ENCODE peak calls at places on chromosome 19, in seven cellular contexts. J is vagina, I is GM12865, T is OCI-LY7, N is Caco-2, D is AG10803, W is fibroblast of mammary gland. G is an unnamed sample.
A peak's percentile ranks its signal among the peaks of the same experiment; 100 is the strongest.

GRCh38 chr19:7149956-7150705 is 80.6 kb downstream of the ZNF557 start:
- DNase-seq in J (no peak), I (no peak), T (no peak), N (no peak), D (no peak), W (no peak), G (no peak)

GRCh38 chr19:35935911-35936737 is at the start of gene LRFN3:
- DNase-seq in J (no peak), I (peak; percentile 73), T (peak; percentile 68), N (peak; percentile 76), D (peak; percentile 61), W (peak; percentile 59), G (peak; percentile 33)

GRCh38 chr19:28039677-28040381 is 1173.1 kb downstream of the UQCRFS1 start:
- DNase-seq in J (peak; percentile 58), I (peak; percentile 5), T (no peak), N (no peak), D (no peak), W (no peak), G (peak; percentile 25)

GRCh38 chr19:14978377-14978776 is 1.3 kb downstream of the SLC1A6 start:
- DNase-seq in J (no peak), I (no peak), T (no peak), N (no peak), D (no peak), W (no peak), G (no peak)

GRCh38 chr19:6271721-6272410 is 7.9 kb downstream of the MLLT1 start:
- DNase-seq in J (no peak), I (no peak), T (no peak), N (no peak), D (peak; percentile 89), W (peak; percentile 67), G (no peak)

GRCh38 chr19:55935206-55935605 is 3.1 kb upstream of the NLRP13 start:
- DNase-seq in J (no peak), I (no peak), T (no peak), N (no peak), D (no peak), W (no peak), G (no peak)

GRCh38 chr19:30664358-30665058 is 292.3 kb downstream of the ZNF536 start:
- DNase-seq in J (no peak), I (no peak), T (peak; percentile 2), N (no peak), D (peak; percentile 42), W (peak; percentile 19), G (peak; percentile 96)

GRCh38 chr19:18097217-18097992 is at the start of gene MAST3:
- DNase-seq in J (no peak), I (peak; percentile 96), T (peak; percentile 96), N (peak; percentile 89), D (peak; percentile 68), W (peak; percentile 71), G (peak; percentile 30)

GRCh38 chr19:35899547-35900214 is 659 bp downstream of the NFKBID start:
- DNase-seq in J (no peak), I (peak; percentile 95), T (peak; percentile 94), N (peak; percentile 81), D (peak; percentile 79), W (peak; percentile 78), G (peak; percentile 51)

GRCh38 chr19:45098521-45099464 is 5.8 kb downstream of the PPP1R37 start:
- DNase-seq in J (no peak), I (no peak), T (no peak), N (no peak), D (peak; percentile 33), W (peak; percentile 48), G (no peak)

GRCh38 chr19:45099465-45100201 is 6.7 kb downstream of the PPP1R37 start:
- DNase-seq in J (no peak), I (no peak), T (no peak), N (no peak), D (no peak), W (no peak), G (no peak)

GRCh38 chr19:45096700-45097099 is 3.7 kb downstream of the PPP1R37 start:
- DNase-seq in J (no peak), I (no peak), T (no peak), N (no peak), D (no peak), W (no peak), G (no peak)

GRCh38 chr19:45097450-45097775 is 4.4 kb downstream of the PPP1R37 start:
- DNase-seq in J (no peak), I (no peak), T (no peak), N (no peak), D (no peak), W (no peak), G (no peak)

DNA sequence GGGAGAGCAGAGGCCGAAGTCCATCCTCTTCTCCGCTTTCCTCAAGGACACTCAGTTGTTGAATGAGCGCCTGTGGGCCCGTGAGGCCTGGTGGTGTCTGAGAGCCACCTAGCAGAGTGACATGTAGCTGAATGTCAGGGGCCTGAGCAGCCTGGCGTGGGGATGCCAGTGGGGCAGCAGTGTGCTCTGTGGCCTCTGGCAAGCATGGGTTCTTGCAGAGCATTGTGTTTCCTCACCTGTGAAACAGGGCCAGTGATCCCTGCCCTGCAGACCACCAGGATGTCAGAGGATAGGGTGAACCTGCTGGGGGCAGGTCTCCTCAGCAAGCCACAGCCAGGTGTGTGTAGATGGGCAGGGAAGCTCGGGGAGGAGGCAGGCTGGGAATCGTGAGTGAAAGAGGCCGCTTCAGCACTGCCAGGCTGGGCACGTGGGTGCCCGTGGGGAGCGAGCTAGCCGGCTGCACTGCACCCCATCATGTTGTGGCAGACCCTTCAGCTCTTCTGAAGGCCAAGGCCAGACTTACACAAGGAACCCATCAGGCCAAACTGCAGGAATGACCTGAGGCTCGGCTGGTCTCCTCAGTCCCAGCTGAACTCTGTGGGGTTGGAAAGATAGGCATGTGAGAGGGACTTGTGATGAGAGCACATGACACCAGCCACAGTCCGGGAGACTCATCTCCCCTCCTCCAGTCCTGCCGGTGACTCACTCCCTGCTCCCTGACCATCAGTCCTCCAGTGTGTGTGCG is 5.0 kb downstream of the PPP1R37 start:
- DNase-seq in J (no peak), I (no peak), T (no peak), N (peak; percentile 68), D (peak; percentile 92), W (peak; percentile 98), G (no peak)
- H3K4me3 ChIP-seq in J (peak overlapping the region; percentile 4), I (no peak overlapping the region), T (no peak overlapping the region), N (no peak overlapping the region), D (peak overlapping the region; percentile 22), W (no peak overlapping the region), G (peak overlapping the region; percentile 28)

DNA sequence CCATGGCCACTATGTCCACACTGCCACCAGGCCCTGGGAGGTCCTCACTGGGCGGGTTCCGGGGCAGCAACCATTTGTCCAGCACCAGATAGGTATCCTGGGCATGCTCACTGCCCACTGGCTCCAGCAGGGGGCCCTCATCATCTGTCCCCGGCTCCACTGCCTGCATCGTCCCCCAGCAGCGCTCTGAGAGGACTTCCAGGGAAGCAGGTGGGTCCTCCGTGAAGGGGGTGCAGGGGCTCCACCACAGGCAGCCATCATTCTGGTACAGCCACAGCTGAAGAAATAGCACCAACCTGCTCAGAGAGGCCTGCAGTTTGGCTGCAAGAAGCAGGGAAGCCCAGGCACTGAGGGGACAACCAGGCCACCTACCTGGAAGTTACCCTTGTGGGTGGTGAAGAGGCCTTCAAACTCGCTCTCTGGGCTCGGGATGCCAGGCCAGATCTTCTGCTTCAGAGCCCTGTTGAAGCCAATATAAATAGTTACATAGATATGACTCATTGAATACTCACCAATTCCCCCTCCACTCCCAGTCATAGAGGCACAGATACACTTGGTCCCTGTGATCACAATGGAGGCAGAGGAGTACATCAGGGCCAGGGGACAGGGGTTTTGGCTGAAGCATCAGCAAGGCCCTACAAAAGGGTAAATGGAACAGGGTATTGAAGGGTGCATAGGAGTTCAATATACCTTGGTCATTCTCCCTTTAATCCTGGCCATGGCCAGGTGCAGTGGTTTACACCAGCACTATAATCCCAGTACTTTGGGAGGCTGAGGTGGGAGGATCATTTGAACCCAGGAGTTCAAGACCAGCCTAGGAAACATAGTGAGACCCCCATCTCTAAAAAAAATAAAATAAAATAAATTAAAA is 4.1 kb downstream of the SWSAP1 start:
- DNase-seq in J (no peak), I (peak; percentile 56), T (peak; percentile 48), N (peak; percentile 50), D (peak; percentile 66), W (peak; percentile 90), G (peak; percentile 58)
- TF ChIP-seq CTCF in J (no peak), I (peak; percentile 68), T (peak; percentile 76), N (peak; percentile 64), D (peak; percentile 43), W (peak; percentile 9), G (peak; percentile 41)

GRCh38 chr19:52691737-52692136 is 43.1 kb downstream of the ZNF611 start:
- DNase-seq in J (no peak), I (peak; percentile 12), T (peak; percentile 26), N (no peak), D (no peak), W (no peak), G (no peak)
- H3K4me3 ChIP-seq in J (no peak overlapping the region), I (no peak overlapping the region), T (no peak overlapping the region), N (no peak overlapping the region), D (no peak overlapping the region), W (no peak overlapping the region), G (no peak overlapping the region)

GRCh38 chr19:5045015-5045414 is 76.1 kb downstream of the KDM4B start:
- DNase-seq in J (no peak), I (no peak), T (no peak), N (no peak), D (no peak), W (no peak), G (no peak)

GRCh38 chr19:5046339-5047039 is 77.6 kb downstream of the KDM4B start:
- DNase-seq in J (no peak), I (no peak), T (peak; percentile 10), N (peak; percentile 71), D (peak; percentile 76), W (no peak), G (peak; percentile 98)

GRCh38 chr19:5047251-5047935 is 78.5 kb downstream of the KDM4B start:
- DNase-seq in J (no peak), I (no peak), T (no peak), N (no peak), D (no peak), W (no peak), G (no peak)

GRCh38 chr19:5048091-5048726 is 79.3 kb downstream of the KDM4B start:
- DNase-seq in J (no peak), I (peak; percentile 61), T (peak; percentile 46), N (peak; percentile 81), D (peak; percentile 79), W (peak; percentile 75), G (peak; percentile 52)

DNA sequence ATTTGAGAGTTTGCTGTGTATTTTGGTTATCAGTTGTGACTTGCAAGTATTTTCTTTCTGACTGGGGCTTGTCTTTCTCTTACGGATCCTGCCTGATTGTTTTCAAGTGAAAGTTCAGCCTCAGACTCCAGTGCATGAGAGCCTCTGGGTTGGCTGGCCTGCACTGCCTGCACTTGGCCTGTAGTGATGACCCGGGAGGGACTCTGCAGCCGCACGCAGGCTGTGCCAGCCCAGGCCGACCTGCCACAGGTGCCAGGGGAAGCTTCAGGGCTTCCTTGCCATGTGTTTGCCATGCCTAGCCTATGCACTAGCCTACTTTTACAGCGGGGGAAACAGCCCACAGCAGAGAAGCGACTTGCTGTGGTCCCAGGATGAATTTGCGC is 77.0 kb downstream of the KDM4B start:
- DNase-seq in J (no peak), I (no peak), T (no peak), N (no peak), D (no peak), W (no peak), G (no peak)
- TF ChIP-seq CTCF in J (no peak), I (no peak), T (no peak), N (no peak), D (no peak), W (no peak), G (peak; percentile 14)

GRCh38 chr19:11483176-11484111 is 2.6 kb upstream of the ELAVL3 start:
- DNase-seq in J (no peak), I (no peak), T (no peak), N (no peak), D (no peak), W (no peak), G (no peak)
- H3K4me3 ChIP-seq in J (no peak overlapping the region), I (peak overlapping the region; percentile 85), T (peak overlapping the region; percentile 65), N (no peak overlapping the region), D (no peak overlapping the region), W (no peak overlapping the region), G (no peak overlapping the region)

G was measured in LNCaP clone FGC.